ENCODE peak calls at places on chromosomes 3 and 15, in nine cellular contexts. H is coronary artery, F is choroid plexus epithelial cell, N is breast epithelium, M is HL-60, V is PC-3, B is fibroblast of villous mesenchyme, Y is GM12865, R is AG04450. Z is an unnamed sample.

GRCh38 chr3:112649478-112649735 is 8.5 kb upstream of the CCDC80 start:
- DNase-seq in H (no peak), Y (no peak), V (peak; percentile 7), F (peak; percentile 57), M (no peak), R (no peak), N (no peak), B (peak; percentile 54), Z (no peak)

GRCh38 chr15:35696767-35697231 is 150.8 kb upstream of the DPH6 start:
- DNase-seq in Y (no peak), H (no peak), R (peak; percentile 68), M (no peak), N (no peak), B (peak; percentile 87), F (peak; percentile 95), V (peak; percentile 85), Z (no peak)

GRCh38 chr15:22903961-22904534 is 65.6 kb downstream of the NIPA2 start:
- DNase-seq in N (no peak), H (no peak), R (no peak), V (no peak), F (no peak), B (no peak), Y (no peak), M (no peak), Z (peak; percentile 46)

GRCh38 chr3:169659858-169660614 is 3.5 kb downstream of the MECOM start:
- DNase-seq in F (no peak), V (no peak), B (no peak), H (no peak), R (no peak), Y (no peak), N (no peak), M (no peak), Z (no peak)

GRCh38 chr3:45719761-45720487 is 30.7 kb downstream of the SACM1L start:
- DNase-seq in Y (no peak), R (peak; percentile 20), M (no peak), H (no peak), B (peak; percentile 30), F (no peak), V (no peak), N (no peak), Z (no peak)

GRCh38 chr3:82973810-82974209 is 1212.4 kb upstream of the GBE1 start:
- DNase-seq in R (no peak), B (no peak), N (no peak), V (no peak), Y (no peak), M (no peak), H (no peak), F (peak; percentile 37), Z (no peak)

GRCh38 chr3:63687569-63688233 is 35.2 kb downstream of the SNTN start:
- DNase-seq in V (no peak), B (no peak), M (no peak), N (no peak), H (no peak), F (no peak), R (no peak), Y (peak; percentile 32), Z (no peak)

GRCh38 chr3:120094776-120095225 is 554 bp upstream of the GSK3B start:
- DNase-seq in H (peak; percentile 100), F (peak; percentile 100), M (peak; percentile 99), V (peak; percentile 100), N (peak; percentile 99), Y (peak; percentile 100), R (peak; percentile 100), B (peak; percentile 100), Z (peak; percentile 100)

GRCh38 chr3:52809821-52810377 is 15.3 kb downstream of the ITIH3 start:
- DNase-seq in F (no peak), N (no peak), H (no peak), B (no peak), R (no peak), Y (no peak), V (no peak), M (no peak), Z (no peak)

GRCh38 chr15:101499863-101500713 is 10.6 kb upstream of the PCSK6 start:
- DNase-seq in Y (peak; percentile 39), H (no peak), V (peak; percentile 18), N (no peak), F (no peak), M (peak; percentile 89), B (peak; percentile 35), R (no peak), Z (peak; percentile 65)

GRCh38 chr15:89803941-89804800 is 10.5 kb downstream of the ANPEP start:
- DNase-seq in H (no peak), F (no peak), R (no peak), N (no peak), B (no peak), Y (no peak), V (no peak), M (no peak), Z (no peak)

DNA sequence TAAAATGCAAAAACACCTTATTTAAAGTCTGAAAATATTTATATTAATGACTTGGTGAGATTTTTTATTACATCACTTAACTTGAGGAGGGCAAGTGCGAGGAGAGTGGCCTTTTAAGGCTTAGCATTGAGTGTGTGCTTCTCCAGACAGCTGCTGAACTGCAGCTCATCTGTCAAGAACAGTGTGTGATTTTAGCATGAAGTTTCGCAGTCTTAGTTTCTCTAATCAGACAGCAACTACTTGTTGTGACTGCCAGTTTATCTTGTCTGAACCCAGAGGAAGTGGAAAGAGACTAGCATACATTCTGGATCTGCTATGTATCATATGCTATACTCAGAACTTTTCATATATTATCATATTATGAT is 291.7 kb upstream of the ROPN1 start:
- DNase-seq in B (no peak), M (no peak), V (no peak), F (no peak), Y (no peak), N (no peak), H (no peak), R (no peak), Z (no peak)
- H3K4me3 ChIP-seq in B (no peak overlapping the region), M (no peak overlapping the region), V (no peak overlapping the region), F (no peak overlapping the region), Y (no peak overlapping the region), N (no peak overlapping the region), H (no peak overlapping the region), R (no peak overlapping the region), Z (no peak overlapping the region)

DNA sequence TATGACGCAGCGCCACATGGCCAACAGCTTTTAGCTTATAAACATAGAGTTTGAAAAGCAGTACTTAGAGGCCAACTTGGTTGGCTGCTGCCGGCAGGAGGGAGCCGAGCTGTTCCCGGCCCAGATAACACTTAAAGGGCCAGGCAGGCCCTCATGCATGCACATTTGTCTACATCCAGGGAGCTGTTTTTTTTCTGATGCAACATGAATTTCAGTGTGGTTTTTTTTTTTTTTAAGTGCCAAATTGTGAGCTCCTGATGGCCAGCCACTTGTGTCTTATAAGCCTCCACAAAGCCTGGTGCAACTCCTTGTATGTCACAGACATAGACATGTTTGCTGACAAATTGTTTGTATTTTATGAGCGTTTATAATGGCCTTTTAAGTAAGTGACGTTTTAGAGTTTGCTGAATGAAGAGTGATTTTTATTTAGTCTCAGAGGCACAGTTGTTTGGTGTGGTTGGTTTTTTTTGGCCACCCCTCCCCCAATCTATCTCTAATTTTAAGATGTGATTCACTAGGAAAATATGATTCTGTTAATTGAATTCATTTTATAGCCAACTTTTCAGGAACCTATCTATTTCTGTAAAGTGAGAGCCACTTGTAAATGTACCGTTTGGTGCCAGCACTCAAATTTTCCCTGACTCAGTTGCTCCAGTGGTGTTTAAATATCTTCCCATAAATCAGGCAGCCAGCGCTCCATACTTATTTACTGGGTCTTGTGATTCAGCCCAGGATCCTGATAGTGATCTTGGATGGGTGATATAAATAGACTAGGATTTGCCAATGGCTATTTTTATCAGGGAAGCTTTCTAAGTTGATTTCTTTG is 134.3 kb downstream of the VGLL4 start:
- DNase-seq in F (peak; percentile 99), M (no peak), H (peak; percentile 87), V (peak; percentile 58), Y (no peak), R (peak; percentile 93), B (peak; percentile 99), N (no peak), Z (no peak)
- TF ChIP-seq CTCF in F (peak; percentile 51), M (no peak), H (no peak), V (no peak), Y (no peak), R (peak; percentile 40), B (peak; percentile 17), N (no peak), Z (no peak)

GRCh38 chr3:138327831-138328230 is 1.8 kb downstream of the NME9 start:
- DNase-seq in R (no peak), H (no peak), B (no peak), Y (no peak), F (peak; percentile 9), N (no peak), M (no peak), V (peak; percentile 42), Z (no peak)
- H3K4me3 ChIP-seq in R (no peak overlapping the region), H (no peak overlapping the region), B (no peak overlapping the region), Y (no peak overlapping the region), F (no peak overlapping the region), N (no peak overlapping the region), M (no peak overlapping the region), V (no peak overlapping the region), Z (peak overlapping the region; percentile 91)

DNA sequence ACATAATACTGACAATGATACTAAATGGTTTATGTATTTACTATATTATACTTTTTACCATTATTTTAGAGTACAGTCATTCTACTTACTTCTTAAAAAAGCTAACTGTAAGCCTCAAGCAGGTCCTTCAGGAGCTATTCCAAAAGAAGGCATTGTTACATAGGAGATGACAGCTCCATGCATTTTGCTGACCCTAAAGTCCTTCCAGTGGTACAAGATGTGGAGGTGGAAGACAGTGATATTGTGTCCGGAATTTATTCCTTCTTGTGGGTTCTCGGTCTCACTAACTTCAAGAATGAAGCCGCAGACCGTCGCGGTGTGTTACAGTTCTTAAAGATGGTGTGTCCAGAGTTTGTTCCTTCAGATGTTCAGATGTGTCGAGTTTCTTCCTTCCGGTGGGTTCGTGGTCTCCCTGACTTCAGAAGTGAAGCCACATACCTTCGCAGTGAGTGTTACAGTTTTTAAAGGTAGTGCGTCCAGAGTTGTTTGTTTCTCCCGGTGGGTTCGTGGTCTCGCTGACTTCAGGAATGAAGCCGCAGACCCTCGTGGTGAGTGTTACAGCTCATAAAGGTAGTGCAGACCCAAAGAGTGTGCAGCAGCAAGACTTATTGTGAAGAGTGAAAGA is 20.9 kb downstream of the AVEN start:
- DNase-seq in N (no peak), R (no peak), V (no peak), M (no peak), Y (no peak), B (no peak), F (no peak), H (no peak), Z (no peak)
- TF ChIP-seq CTCF in N (no peak), R (no peak), V (no peak), M (no peak), Y (no peak), B (no peak), F (no peak), H (no peak), Z (no peak)

Z was measured in dorsolateral prefrontal cortex.